ENCODE peak calls at places on chromosomes 2 and 18, in ten cellular contexts. One of them, this sample, is unnamed.

GRCh38 chr2:196391149-196391479 is 219.7 kb upstream of the STK17B start:
- DNase-seq in H7: no peak
- DNase-seq in NCI-H1105: no peak
- DNase-seq in stimulated activated CD4-positive, alpha-beta T cell treated with anti-CD3 and anti-CD28 coated beads, Interleukin-2, amount 100 ng/mL, for 24 hours: no peak
- DNase-seq in activated CD4-positive, alpha-beta T cell treated with anti-CD3 and anti-CD28 coated beads, Interleukin-2, amount 10 ng/mL, durations not matched to agents 7 days and 5 days: no peak
- DNase-seq in NCI-H446: no peak
- DNase-seq in neuronal stem cell: no peak
- DNase-seq in pancreas: no peak
- DNase-seq in hepatocyte: no peak
- DNase-seq in H1: no peak
- DNase-seq in this sample: no peak

GRCh38 chr18:934518-935123 is 29.9 kb downstream of the ADCYAP1 start:
- DNase-seq in H7: no peak
- DNase-seq in pancreas: no peak
- DNase-seq in neuronal stem cell: no peak
- DNase-seq in H1: no peak
- DNase-seq in hepatocyte: no peak
- DNase-seq in NCI-H446: no peak
- DNase-seq in stimulated activated CD4-positive, alpha-beta T cell treated with anti-CD3 and anti-CD28 coated beads, Interleukin-2, amount 100 ng/mL, for 24 hours: no peak
- DNase-seq in activated CD4-positive, alpha-beta T cell treated with anti-CD3 and anti-CD28 coated beads, Interleukin-2, amount 10 ng/mL, durations not matched to agents 7 days and 5 days: no peak
- DNase-seq in NCI-H1105: peak
- DNase-seq in this sample: no peak

GRCh38 chr2:119196301-119197124 is 27.1 kb upstream of the STEAP3 start:
- DNase-seq in H7: peak
- DNase-seq in NCI-H446: no peak
- DNase-seq in H1: no peak
- DNase-seq in hepatocyte: no peak
- DNase-seq in pancreas: no peak
- DNase-seq in NCI-H1105: no peak
- DNase-seq in stimulated activated CD4-positive, alpha-beta T cell treated with anti-CD3 and anti-CD28 coated beads, Interleukin-2, amount 100 ng/mL, for 24 hours: no peak
- DNase-seq in activated CD4-positive, alpha-beta T cell treated with anti-CD3 and anti-CD28 coated beads, Interleukin-2, amount 10 ng/mL, durations not matched to agents 7 days and 5 days: no peak
- DNase-seq in neuronal stem cell: no peak
- DNase-seq in this sample: no peak

GRCh38 chr2:99861376-99861760 is 281.0 kb downstream of the AFF3 start:
- DNase-seq in hepatocyte: no peak
- DNase-seq in H7: no peak
- DNase-seq in NCI-H446: no peak
- DNase-seq in NCI-H1105: no peak
- DNase-seq in H1: no peak
- DNase-seq in stimulated activated CD4-positive, alpha-beta T cell treated with anti-CD3 and anti-CD28 coated beads, Interleukin-2, amount 100 ng/mL, for 24 hours: no peak
- DNase-seq in neuronal stem cell: no peak
- DNase-seq in activated CD4-positive, alpha-beta T cell treated with anti-CD3 and anti-CD28 coated beads, Interleukin-2, amount 10 ng/mL, durations not matched to agents 7 days and 5 days: no peak
- DNase-seq in pancreas: no peak
- DNase-seq in this sample: no peak

GRCh38 chr18:42860011-42860410 is 255.5 kb downstream of the RIT2 start:
- DNase-seq in NCI-H446: no peak
- DNase-seq in pancreas: no peak
- DNase-seq in hepatocyte: peak
- DNase-seq in activated CD4-positive, alpha-beta T cell treated with anti-CD3 and anti-CD28 coated beads, Interleukin-2, amount 10 ng/mL, durations not matched to agents 7 days and 5 days: no peak
- DNase-seq in H1: no peak
- DNase-seq in H7: no peak
- DNase-seq in neuronal stem cell: no peak
- DNase-seq in NCI-H1105: no peak
- DNase-seq in stimulated activated CD4-positive, alpha-beta T cell treated with anti-CD3 and anti-CD28 coated beads, Interleukin-2, amount 100 ng/mL, for 24 hours: no peak
- DNase-seq in this sample: no peak

GRCh38 chr2:206556357-206556949 is 85.8 kb upstream of the FAM237A start:
- DNase-seq in NCI-H1105: peak
- DNase-seq in stimulated activated CD4-positive, alpha-beta T cell treated with anti-CD3 and anti-CD28 coated beads, Interleukin-2, amount 100 ng/mL, for 24 hours: no peak
- DNase-seq in pancreas: no peak
- DNase-seq in NCI-H446: peak
- DNase-seq in activated CD4-positive, alpha-beta T cell treated with anti-CD3 and anti-CD28 coated beads, Interleukin-2, amount 10 ng/mL, durations not matched to agents 7 days and 5 days: peak
- DNase-seq in H7: peak
- DNase-seq in hepatocyte: peak
- DNase-seq in neuronal stem cell: peak
- DNase-seq in H1: no peak
- DNase-seq in this sample: peak

GRCh38 chr2:149101818-149102217 is 63.3 kb downstream of the LYPD6B start:
- DNase-seq in NCI-H1105: no peak
- DNase-seq in hepatocyte: no peak
- DNase-seq in activated CD4-positive, alpha-beta T cell treated with anti-CD3 and anti-CD28 coated beads, Interleukin-2, amount 10 ng/mL, durations not matched to agents 7 days and 5 days: no peak
- DNase-seq in neuronal stem cell: no peak
- DNase-seq in stimulated activated CD4-positive, alpha-beta T cell treated with anti-CD3 and anti-CD28 coated beads, Interleukin-2, amount 100 ng/mL, for 24 hours: no peak
- DNase-seq in H7: no peak
- DNase-seq in NCI-H446: no peak
- DNase-seq in pancreas: no peak
- DNase-seq in H1: no peak
- DNase-seq in this sample: no peak

GRCh38 chr18:68991281-68991680 is 193.4 kb downstream of the CCDC102B start:
- DNase-seq in H7: no peak
- DNase-seq in stimulated activated CD4-positive, alpha-beta T cell treated with anti-CD3 and anti-CD28 coated beads, Interleukin-2, amount 100 ng/mL, for 24 hours: no peak
- DNase-seq in pancreas: no peak
- DNase-seq in NCI-H446: no peak
- DNase-seq in neuronal stem cell: no peak
- DNase-seq in activated CD4-positive, alpha-beta T cell treated with anti-CD3 and anti-CD28 coated beads, Interleukin-2, amount 10 ng/mL, durations not matched to agents 7 days and 5 days: no peak
- DNase-seq in hepatocyte: no peak
- DNase-seq in NCI-H1105: no peak
- DNase-seq in H1: no peak
- DNase-seq in this sample: peak

GRCh38 chr2:54122939-54123338 is 7.5 kb downstream of the ACYP2 start:
- DNase-seq in NCI-H1105: no peak
- DNase-seq in pancreas: no peak
- DNase-seq in stimulated activated CD4-positive, alpha-beta T cell treated with anti-CD3 and anti-CD28 coated beads, Interleukin-2, amount 100 ng/mL, for 24 hours: no peak
- DNase-seq in H1: no peak
- DNase-seq in hepatocyte: peak
- DNase-seq in H7: no peak
- DNase-seq in activated CD4-positive, alpha-beta T cell treated with anti-CD3 and anti-CD28 coated beads, Interleukin-2, amount 10 ng/mL, durations not matched to agents 7 days and 5 days: no peak
- DNase-seq in neuronal stem cell: no peak
- DNase-seq in NCI-H446: no peak
- DNase-seq in this sample: peak

GRCh38 chr18:49669403-49669802 is 107.5 kb downstream of the LIPG start:
- DNase-seq in H1: no peak
- DNase-seq in NCI-H446: no peak
- DNase-seq in neuronal stem cell: no peak
- DNase-seq in pancreas: no peak
- DNase-seq in H7: no peak
- DNase-seq in hepatocyte: no peak
- DNase-seq in NCI-H1105: no peak
- DNase-seq in stimulated activated CD4-positive, alpha-beta T cell treated with anti-CD3 and anti-CD28 coated beads, Interleukin-2, amount 100 ng/mL, for 24 hours: no peak
- DNase-seq in activated CD4-positive, alpha-beta T cell treated with anti-CD3 and anti-CD28 coated beads, Interleukin-2, amount 10 ng/mL, durations not matched to agents 7 days and 5 days: no peak
- DNase-seq in this sample: no peak